ENCODE peak calls at places on chromosomes 6 and 20, in six cellular contexts. Z, E, R, L, V and J are unnamed samples.

GRCh38 chr6:170067257-170067656 is 223.6 kb downstream of the DLL1 start:
- DNase-seq in Z (peak; percentile 59), E (no peak), R (peak; percentile 34), L (peak; percentile 1), V (peak; percentile 21), J (no peak)

GRCh38 chr6:30344868-30345671 is at the start of gene RPP21:
- DNase-seq in Z (peak; percentile 99), E (peak; percentile 83), R (peak; percentile 93), L (peak; percentile 85), V (peak; percentile 91), J (peak; percentile 82)

GRCh38 chr6:170450946-170451761 is 102.0 kb downstream of the PSMB1 start:
- DNase-seq in Z (no peak), E (no peak), R (no peak), L (peak; percentile 36), V (no peak), J (peak; percentile 10)

GRCh38 chr6:158818008-158818579 is 1.1 kb downstream of the EZR start:
- DNase-seq in Z (peak; percentile 97), E (peak; percentile 83), R (peak; percentile 91), L (peak; percentile 65), V (peak; percentile 89), J (peak; percentile 85)

GRCh38 chr20:62910777-62911497 is 15.4 kb downstream of the DIDO1 start:
- DNase-seq in Z (no peak), E (no peak), R (peak; percentile 23), L (no peak), V (no peak), J (no peak)

GRCh38 chr6:105573556-105573955 is 170.7 kb upstream of the PREP start:
- DNase-seq in Z (no peak), E (no peak), R (no peak), L (no peak), V (no peak), J (no peak)

GRCh38 chr6:139030211-139030530 is 1.6 kb downstream of the ABRACL start:
- DNase-seq in Z (no peak), E (no peak), R (no peak), L (no peak), V (no peak), J (no peak)

GRCh38 chr20:57705103-57705899 is 4.5 kb downstream of the PMEPA1 start:
- DNase-seq in Z (no peak), E (no peak), R (no peak), L (no peak), V (no peak), J (no peak)

GRCh38 chr6:148221580-148221979 is 121.1 kb upstream of the SASH1 start:
- DNase-seq in Z (no peak), E (peak; percentile 11), R (no peak), L (no peak), V (no peak), J (no peak)

GRCh38 chr6:133360194-133360593 is 119.0 kb downstream of the EYA4 start:
- DNase-seq in Z (no peak), E (no peak), R (no peak), L (no peak), V (no peak), J (no peak)

DNA sequence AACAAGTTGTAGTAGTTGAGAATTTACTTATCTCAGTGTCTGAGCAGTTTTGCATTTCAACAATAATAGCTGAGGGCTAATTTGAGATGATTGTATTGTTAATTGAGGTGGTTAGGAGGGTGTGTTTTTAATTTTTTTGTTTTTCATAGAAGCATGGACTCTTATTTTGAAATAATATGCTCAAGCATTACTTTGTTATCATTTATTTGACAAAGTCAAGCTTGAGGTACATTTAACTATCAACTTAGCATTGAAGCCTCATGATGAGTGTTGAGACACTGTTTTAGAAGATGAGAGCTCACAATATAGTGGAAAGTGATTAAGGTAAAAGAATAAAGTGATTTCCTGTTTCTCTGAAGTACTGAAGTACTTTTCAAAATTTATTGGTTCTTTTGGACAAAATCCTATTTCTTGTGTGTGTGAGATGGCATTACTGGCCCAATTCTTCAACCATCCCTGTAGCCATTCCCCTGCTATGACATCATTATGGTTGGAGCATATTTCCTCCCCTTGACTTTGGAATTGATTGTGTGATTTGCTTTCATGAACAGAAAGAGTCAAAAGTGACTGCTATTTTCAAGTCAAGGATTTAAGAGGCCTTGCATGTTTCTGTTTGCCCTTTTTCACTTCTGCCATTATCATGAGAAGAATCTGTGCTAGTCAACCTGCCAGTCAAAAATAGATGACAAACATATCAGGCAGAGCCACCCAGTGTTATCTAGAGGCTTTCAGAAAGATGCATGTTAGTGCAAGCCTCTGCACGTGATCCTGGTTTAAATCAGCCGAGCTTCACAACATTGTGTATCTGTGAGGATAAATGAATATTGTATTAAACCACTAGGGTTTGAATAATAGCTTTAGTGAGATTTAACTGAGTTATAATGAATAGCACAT is 1112.3 kb upstream of the CITED2 start:
- DNase-seq in Z (no peak), E (peak; percentile 21), R (no peak), L (no peak), V (no peak), J (no peak)
- H3K4me3 ChIP-seq in Z (no peak overlapping the region), E (no peak overlapping the region), R (no peak overlapping the region), L (no peak overlapping the region), V (no peak overlapping the region), J (no peak overlapping the region)

GRCh38 chr6:109788687-109789086 is 97.6 kb downstream of the FIG4 start:
- DNase-seq in Z (no peak), E (no peak), R (no peak), L (no peak), V (no peak), J (no peak)

GRCh38 chr6:109793015-109793414 is 101.9 kb downstream of the FIG4 start:
- DNase-seq in Z (no peak), E (peak; percentile 9), R (no peak), L (no peak), V (no peak), J (no peak)

GRCh38 chr6:109790131-109790530 is 99.0 kb downstream of the FIG4 start:
- DNase-seq in Z (no peak), E (peak; percentile 54), R (no peak), L (no peak), V (no peak), J (no peak)

GRCh38 chr6:109793793-109794192 is 102.7 kb downstream of the FIG4 start:
- DNase-seq in Z (no peak), E (peak; percentile 96), R (no peak), L (peak; percentile 47), V (peak; percentile 33), J (no peak)

DNA sequence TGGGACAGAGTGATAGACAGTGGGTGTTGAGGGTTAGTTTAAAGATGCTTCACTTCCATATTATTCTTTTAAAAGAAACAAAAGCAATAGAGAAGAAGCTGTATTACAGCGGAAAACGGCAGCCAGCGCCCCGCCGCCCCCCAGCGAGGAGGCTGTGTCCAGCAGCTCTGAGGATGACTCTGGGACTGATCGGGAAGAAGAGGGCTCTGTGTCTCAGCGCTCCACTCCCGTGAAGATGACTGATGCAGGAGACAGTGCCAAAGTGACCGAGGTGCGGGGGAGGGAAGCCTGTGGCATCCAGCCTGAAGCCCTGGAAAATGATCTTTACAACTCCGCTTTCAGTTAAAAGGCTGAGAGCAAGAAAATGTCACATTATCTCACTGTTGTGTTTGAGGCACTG is 100.2 kb downstream of the FIG4 start:
- DNase-seq in Z (peak; percentile 59), E (peak; percentile 18), R (no peak), L (no peak), V (no peak), J (no peak)
- H3K4me1 ChIP-seq in Z (peaks cover 18% of the 10 kb centered on the region), E (peaks cover 5% of the 10 kb centered on the region), R (peaks cover 12% of the 10 kb centered on the region), L (peaks cover 19% of the 10 kb centered on the region), V (peaks cover 6% of the 10 kb centered on the region), J (peaks cover 9% of the 10 kb centered on the region)

GRCh38 chr6:31559958-31560696 is 12.0 kb upstream of the LTA start:
- DNase-seq in Z (peak; percentile 89), E (peak; percentile 80), R (peak; percentile 68), L (peak; percentile 85), V (peak; percentile 56), J (peak; percentile 46)

GRCh38 chr6:31558318-31558625 is 10.9 kb downstream of the NFKBIL1 start:
- DNase-seq in Z (no peak), E (no peak), R (no peak), L (no peak), V (no peak), J (no peak)

GRCh38 chr6:31557443-31558317 is 10.3 kb downstream of the NFKBIL1 start:
- DNase-seq in Z (peak; percentile 79), E (no peak), R (no peak), L (no peak), V (no peak), J (no peak)

GRCh38 chr6:31559606-31559957 is 12.2 kb downstream of the NFKBIL1 start:
- DNase-seq in Z (no peak), E (no peak), R (no peak), L (no peak), V (no peak), J (no peak)

GRCh38 chr6:31558631-31559500 is 11.5 kb downstream of the NFKBIL1 start:
- DNase-seq in Z (peak; percentile 83), E (peak; percentile 40), R (peak; percentile 64), L (no peak), V (peak; percentile 42), J (no peak)
- H3K4me3 ChIP-seq in Z (no peak overlapping the region), E (no peak overlapping the region), R (peak overlapping the region; percentile 15), L (no peak overlapping the region), V (no peak overlapping the region), J (no peak overlapping the region)

DNA sequence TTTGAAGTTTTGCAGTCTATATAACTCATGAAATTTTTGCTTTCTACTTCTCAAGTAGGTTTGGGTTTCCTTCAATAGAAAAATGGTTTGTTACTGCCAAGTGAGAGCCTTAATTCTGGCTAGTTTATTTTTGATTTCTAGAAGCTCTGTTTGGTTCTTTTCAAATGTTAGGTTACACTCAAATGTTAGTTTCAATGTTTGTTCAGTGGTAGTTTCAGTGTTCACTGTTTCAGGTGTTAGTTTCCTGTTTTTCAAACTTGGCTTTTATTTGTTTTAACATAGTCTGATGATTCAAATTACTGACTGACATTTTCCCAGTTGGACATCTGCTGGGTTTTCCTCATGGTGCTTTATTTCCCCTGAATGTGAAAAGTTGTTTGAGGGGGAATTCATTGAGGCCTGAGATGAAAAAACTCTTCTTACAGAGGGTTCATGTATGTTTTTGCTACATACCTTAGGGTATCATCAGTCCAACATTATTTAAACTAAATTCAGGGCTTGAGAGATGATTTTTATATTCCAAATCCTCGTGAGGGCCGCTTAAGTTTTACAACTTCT is 189.0 kb downstream of the JARID2 start:
- DNase-seq in Z (no peak), E (no peak), R (no peak), L (no peak), V (no peak), J (no peak)
- H3K4me1 ChIP-seq in Z (peaks cover 87% of the 10 kb centered on the region), E (peaks cover 2% of the 10 kb centered on the region), R (peaks cover 75% of the 10 kb centered on the region), L (peaks cover 81% of the 10 kb centered on the region), V (peaks cover 22% of the 10 kb centered on the region), J (no peaks in the 10 kb centered on the region)

GRCh38 chr6:43040542-43041257 is 13.0 kb downstream of the CUL7 start:
- DNase-seq in Z (no peak), E (no peak), R (no peak), L (no peak), V (no peak), J (no peak)
- H3K4me3 ChIP-seq in Z (no peak overlapping the region), E (no peak overlapping the region), R (no peak overlapping the region), L (no peak overlapping the region), V (no peak overlapping the region), J (no peak overlapping the region)

GRCh38 chr20:53803492-53804155 is 210.0 kb upstream of the ZNF217 start:
- DNase-seq in Z (no peak), E (no peak), R (no peak), L (no peak), V (no peak), J (no peak)
- H3K4me1 ChIP-seq in Z (no peaks in the 10 kb centered on the region), E (peaks cover 5% of the 10 kb centered on the region), R (no peaks in the 10 kb centered on the region), L (no peaks in the 10 kb centered on the region), V (peaks cover 30% of the 10 kb centered on the region), J (peaks cover 17% of the 10 kb centered on the region)